ENCODE peak calls at places on chromosome 14, in six cellular contexts. U is ovary, S is thyroid gland, P is astrocyte of the spinal cord, L is right cardiac atrium, C is fibroblast of the aortic adventitia. T is an unnamed sample.

GRCh38 chr14:76862546-76863282 is 36.5 kb downstream of the LRRC74A start:
- DNase-seq in L (no peak), U (no peak), P (no peak), S (no peak), C (no peak), T (no peak)

GRCh38 chr14:37594916-37595808 is at the start of the genes FOXA1 and TTC6:
- DNase-seq in P (no peak), S (peak; percentile 29), C (peak; percentile 16), U (no peak), L (peak; percentile 40), T (no peak)

GRCh38 chr14:74207943-74208342 is 31.3 kb upstream of the VSX2 start:
- DNase-seq in L (no peak), U (no peak), C (no peak), S (no peak), P (no peak), T (no peak)

GRCh38 chr14:99562848-99563748 is 40.9 kb downstream of the CCDC85C start:
- DNase-seq in L (peak; percentile 88), P (peak; percentile 84), C (peak; percentile 83), S (peak; percentile 93), U (peak; percentile 87), T (peak; percentile 76)

GRCh38 chr14:102695172-102695569 is 82.1 kb upstream of the TRAF3 start:
- DNase-seq in P (no peak), U (no peak), C (no peak), S (no peak), L (no peak), T (no peak)

GRCh38 chr14:92988786-92989755 is 66.1 kb downstream of the CHGA start:
- DNase-seq in P (no peak), C (no peak), L (no peak), U (peak; percentile 23), S (no peak), T (no peak)

GRCh38 chr14:22668417-22668816 is 24.3 kb upstream of the OR6J1 start:
- DNase-seq in C (peak; percentile 88), S (no peak), L (no peak), U (no peak), P (peak; percentile 71), T (peak; percentile 90)

GRCh38 chr14:98956181-98956580 is 315.8 kb downstream of the BCL11B start:
- DNase-seq in C (no peak), P (no peak), U (no peak), L (no peak), S (no peak), T (no peak)

GRCh38 chr14:102590667-102591099 is 1.8 kb upstream of the RCOR1 start:
- DNase-seq in C (peak; percentile 46), L (peak; percentile 73), P (peak; percentile 28), U (peak; percentile 60), S (peak; percentile 22), T (peak; percentile 54)

GRCh38 chr14:102943979-102944378 is 21.5 kb downstream of the AMN start:
- DNase-seq in L (no peak), U (no peak), S (no peak), C (no peak), P (no peak), T (no peak)

GRCh38 chr14:89915114-89915878 is 39.2 kb downstream of the EFCAB11 start:
- DNase-seq in U (peak; percentile 60), C (peak; percentile 85), P (peak; percentile 83), L (no peak), S (peak; percentile 53), T (peak; percentile 89)

GRCh38 chr14:53840444-53840843 is 116.2 kb downstream of the BMP4 start:
- DNase-seq in S (no peak), C (no peak), U (no peak), L (no peak), P (no peak), T (peak; percentile 1)

GRCh38 chr14:100290607-100291304 is 15.5 kb downstream of the SLC25A29 start:
- DNase-seq in P (no peak), U (no peak), S (no peak), C (no peak), L (peak; percentile 48), T (no peak)

GRCh38 chr14:41167040-41167439 is 439.6 kb upstream of the LRFN5 start:
- DNase-seq in P (no peak), L (no peak), S (no peak), U (no peak), C (no peak), T (no peak)

GRCh38 chr14:89283327-89284060 is 133.5 kb downstream of the FOXN3 start:
- DNase-seq in C (no peak), U (no peak), S (no peak), L (no peak), P (no peak), T (no peak)

GRCh38 chr14:90654831-90655276 is 161.4 kb downstream of the TTC7B start:
- DNase-seq in L (no peak), P (peak; percentile 62), U (peak; percentile 81), C (peak; percentile 71), S (peak; percentile 27), T (peak; percentile 67)

GRCh38 chr14:100802179-100802578 is 23.7 kb upstream of the MEG3 start:
- DNase-seq in C (no peak), P (no peak), L (no peak), U (no peak), S (no peak), T (no peak)

GRCh38 chr14:85412756-85413155 is 117.2 kb upstream of the FLRT2 start:
- DNase-seq in U (no peak), S (no peak), P (no peak), L (no peak), C (no peak), T (no peak)

GRCh38 chr14:104897286-104898194 is 27.1 kb upstream of the PLD4 start:
- DNase-seq in P (no peak), C (no peak), U (peak; percentile 29), S (no peak), L (peak; percentile 60), T (no peak)

GRCh38 chr14:35385042-35385839 is 19.3 kb downstream of the NFKBIA start:
- DNase-seq in U (peak; percentile 88), L (peak; percentile 94), S (peak; percentile 97), P (peak; percentile 93), C (peak; percentile 95), T (peak; percentile 96)

GRCh38 chr14:102775855-102776760 is 1.1 kb upstream of the TRAF3 start:
- DNase-seq in P (peak; percentile 64), C (peak; percentile 73), U (no peak), S (peak; percentile 30), L (no peak), T (peak; percentile 81)

GRCh38 chr14:26984318-26985177 is 386.7 kb upstream of the NOVA1 start:
- DNase-seq in U (peak; percentile 56), P (peak; percentile 73), C (peak; percentile 83), S (peak; percentile 73), L (no peak), T (peak; percentile 76)

GRCh38 chr14:103136388-103137271 is 13.4 kb downstream of the TNFAIP2 start:
- DNase-seq in P (peak; percentile 46), S (no peak), U (no peak), C (peak; percentile 58), L (peak; percentile 55), T (peak; percentile 58)

GRCh38 chr14:70315942-70316341 is 43.5 kb downstream of the COX16 start:
- DNase-seq in U (no peak), S (no peak), P (no peak), L (no peak), C (no peak), T (no peak)

GRCh38 chr14:22875003-22875747 is 3.6 kb downstream of the LRP10 start:
- DNase-seq in P (no peak), L (no peak), S (no peak), U (no peak), C (no peak), T (no peak)

DNA sequence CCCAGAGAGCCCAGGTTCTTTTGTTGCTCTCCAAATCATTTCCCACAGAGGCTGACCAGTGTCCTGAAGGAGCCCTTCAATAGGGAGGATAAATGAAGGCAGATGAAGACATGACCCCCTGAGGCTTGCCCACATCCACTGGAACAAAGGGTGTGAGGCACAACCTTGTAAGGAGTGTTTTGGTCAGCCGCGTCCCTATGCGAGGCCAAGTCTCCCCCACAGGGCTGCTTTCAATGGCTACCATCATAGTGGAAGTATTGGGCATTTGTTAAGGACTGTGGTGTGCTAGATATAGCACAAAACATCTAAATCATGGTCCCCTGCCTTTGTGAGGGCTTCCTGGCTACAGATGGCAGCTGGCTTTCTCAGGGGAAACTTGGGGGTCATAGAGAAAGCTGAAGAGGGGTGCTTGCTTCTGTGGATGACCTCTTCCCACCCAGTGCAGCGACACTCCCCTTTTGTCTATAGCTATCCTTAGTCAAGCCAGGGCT is 315.9 kb downstream of the ZFP36L1 start:
- DNase-seq in U (no peak), P (no peak), S (no peak), C (no peak), L (no peak), T (no peak)
- H3K4me3 ChIP-seq in U (no peak overlapping the region), P (no peak overlapping the region), S (no peak overlapping the region), C (no peak overlapping the region), L (no peak overlapping the region), T (no peak overlapping the region)

GRCh38 chr14:78173266-78174001 is 3.3 kb downstream of the NRXN3 start:
- DNase-seq in U (no peak), L (no peak), P (no peak), S (no peak), C (no peak), T (no peak)

GRCh38 chr14:78175412-78175811 is 5.2 kb downstream of the NRXN3 start:
- DNase-seq in U (no peak), P (no peak), C (no peak), S (no peak), L (no peak), T (no peak)

GRCh38 chr14:78178071-78178470 is 7.9 kb downstream of the NRXN3 start:
- DNase-seq in U (no peak), L (no peak), C (no peak), P (no peak), S (no peak), T (no peak)

GRCh38 chr14:78170203-78170602 is at the start of gene NRXN3:
- DNase-seq in S (peak; percentile 17), C (no peak), U (no peak), L (no peak), P (no peak), T (peak; percentile 6)

GRCh38 chr14:78172428-78172827 is 2.3 kb downstream of the NRXN3 start:
- DNase-seq in U (no peak), P (no peak), S (no peak), C (no peak), L (no peak), T (no peak)
- H3K4me3 ChIP-seq in U (no peak overlapping the region), P (no peak overlapping the region), S (no peak overlapping the region), C (no peak overlapping the region), L (no peak overlapping the region), T (no peak overlapping the region)

GRCh38 chr14:55104051-55104954 is 24.7 kb upstream of the LGALS3 start:
- DNase-seq in P (no peak), L (no peak), U (no peak), C (no peak), S (no peak), T (no peak)

GRCh38 chr14:55102141-55102547 is 26.9 kb upstream of the LGALS3 start:
- DNase-seq in S (peak; percentile 74), U (peak; percentile 80), L (peak; percentile 91), P (peak; percentile 97), C (peak; percentile 100), T (peak; percentile 99)

GRCh38 chr14:55101698-55102097 is 27.4 kb upstream of the LGALS3 start:
- DNase-seq in C (no peak), L (no peak), U (no peak), P (no peak), S (no peak), T (no peak)

GRCh38 chr14:55105991-55106390 is 23.1 kb upstream of the LGALS3 start:
- DNase-seq in U (no peak), L (no peak), S (no peak), P (no peak), C (no peak), T (no peak)

GRCh38 chr14:55103005-55103640 is 25.9 kb upstream of the LGALS3 start:
- DNase-seq in U (peak; percentile 82), C (peak; percentile 96), P (peak; percentile 95), S (peak; percentile 92), L (peak; percentile 71), T (peak; percentile 98)
- H3K4me3 ChIP-seq in U (no peak overlapping the region), C (peak overlapping the region; percentile 29), P (peak overlapping the region; percentile 2), S (no peak overlapping the region), L (no peak overlapping the region), T (peak overlapping the region; percentile 9)

GRCh38 chr14:96582641-96582980 is 80.4 kb downstream of the PAPOLA start:
- DNase-seq in S (no peak), U (no peak), C (no peak), L (no peak), P (no peak), T (no peak)
- H3K4me3 ChIP-seq in S (no peak overlapping the region), U (no peak overlapping the region), C (no peak overlapping the region), L (no peak overlapping the region), P (no peak overlapping the region), T (no peak overlapping the region)

T was measured in choroid plexus epithelial cell.